ENCODE peak calls at places on chromosomes 4 and X, in five cellular contexts. I is suprapubic skin, V is spleen, A is breast epithelium, M is K562. D is an unnamed sample.

GRCh38 chrX:39897741-39898097 is 200.0 kb downstream of the BCOR start:
- DNase-seq in I (no peak), M (no peak), V (no peak), A (no peak), D (no peak)

GRCh38 chr4:100849319-100849718 is 331.5 kb upstream of the EMCN start:
- DNase-seq in I (no peak), V (no peak), A (no peak), M (no peak), D (no peak)

GRCh38 chr4:151604238-151604637 is 156.6 kb downstream of the GATB start:
- DNase-seq in A (no peak), I (no peak), M (no peak), V (no peak), D (no peak)

GRCh38 chr4:35247047-35247446 is 997.3 kb downstream of the ARAP2 start:
- DNase-seq in I (no peak), V (no peak), A (no peak), M (no peak), D (no peak)

GRCh38 chr4:101850698-101851097 is 60.2 kb downstream of the BANK1 start:
- DNase-seq in A (no peak), I (no peak), V (no peak), M (no peak), D (no peak)

GRCh38 chr4:38062088-38062893 is 102.1 kb downstream of the PTTG2 start:
- DNase-seq in M (peak), A (peak), V (no peak), I (peak), D (peak)

GRCh38 chrX:151393514-151393913 is 3.5 kb upstream of the VMA21 start:
- DNase-seq in V (no peak), A (no peak), I (no peak), M (no peak), D (no peak)

GRCh38 chr4:2295535-2296442 is 33.9 kb upstream of the MXD4 start:
- DNase-seq in M (no peak), A (no peak), V (peak), I (peak), D (no peak)

GRCh38 chr4:119962631-119963030 is 104.0 kb downstream of the MAD2L1 start:
- DNase-seq in I (no peak), A (no peak), M (no peak), V (no peak), D (no peak)

GRCh38 chr4:78864405-78865024 is 74.7 kb downstream of the PAQR3 start:
- DNase-seq in A (no peak), V (no peak), I (no peak), M (peak), D (peak)

GRCh38 chrX:15143050-15143824 is 126.6 kb downstream of the ASB9 start:
- DNase-seq in M (peak), V (peak), I (no peak), A (peak), D (peak)

GRCh38 chr4:51999250-51999649 is 20.9 kb downstream of the LRRC66 start:
- DNase-seq in I (no peak), M (no peak), V (no peak), A (no peak), D (no peak)

GRCh38 chr4:87444741-87445140 is 22.4 kb downstream of the NUDT9 start:
- DNase-seq in V (no peak), A (no peak), M (no peak), I (no peak), D (no peak)

GRCh38 chr4:163063891-163064290 is 102.8 kb downstream of the NAF1 start:
- DNase-seq in I (no peak), V (no peak), A (no peak), M (no peak), D (no peak)

GRCh38 chr4:56414135-56414675 is 21.2 kb downstream of the PPAT start:
- DNase-seq in I (no peak), M (no peak), A (no peak), V (no peak), D (no peak)

GRCh38 chrX:112450810-112451209 is 228.9 kb downstream of the LHFPL1 start:
- DNase-seq in M (no peak), V (no peak), A (no peak), I (no peak), D (no peak)

GRCh38 chrX:46777971-46778810 is 19.3 kb upstream of the SLC9A7 start:
- DNase-seq in I (no peak), V (no peak), M (no peak), A (no peak), D (peak)

GRCh38 chr4:111991797-111992196 is 153.5 kb upstream of the FAM241A start:
- DNase-seq in M (no peak), V (no peak), A (no peak), I (no peak), D (no peak)

GRCh38 chr4:152679414-152680281 is at the start of gene TMEM154:
- DNase-seq in V (peak), I (peak), A (peak), M (no peak), D (no peak)
- TF ChIP-seq POLR2AphosphoS5 in V (peak), I (peak), A (peak), M (no peak), D (no peak)

DNA sequence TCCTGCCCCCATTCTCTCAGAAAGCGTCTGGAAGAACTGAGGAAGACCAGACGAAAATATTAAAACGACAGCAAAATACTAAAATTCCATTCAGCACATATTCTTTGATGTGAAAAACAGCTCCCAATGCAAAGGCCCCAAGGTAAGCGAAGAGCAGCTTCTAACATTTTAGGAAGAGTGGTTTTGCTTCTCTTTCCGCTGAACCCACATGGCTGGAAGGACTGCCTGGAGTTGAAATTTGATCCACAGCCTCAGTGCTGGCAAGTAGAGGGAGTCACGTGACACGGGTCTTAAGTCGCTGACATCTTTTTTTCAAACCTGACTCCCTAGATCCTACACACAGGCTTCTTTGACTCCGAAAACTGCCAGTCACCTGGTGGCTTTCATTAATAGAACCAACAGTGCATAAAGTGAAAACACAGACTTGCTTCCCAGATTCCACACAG is at the start of gene FAM13A:
- DNase-seq in A (peak), I (peak), M (peak), V (no peak), D (peak)
- TF ChIP-seq POLR2AphosphoS5 in A (no peak), I (no peak), M (peak), V (no peak), D (no peak)

DNA sequence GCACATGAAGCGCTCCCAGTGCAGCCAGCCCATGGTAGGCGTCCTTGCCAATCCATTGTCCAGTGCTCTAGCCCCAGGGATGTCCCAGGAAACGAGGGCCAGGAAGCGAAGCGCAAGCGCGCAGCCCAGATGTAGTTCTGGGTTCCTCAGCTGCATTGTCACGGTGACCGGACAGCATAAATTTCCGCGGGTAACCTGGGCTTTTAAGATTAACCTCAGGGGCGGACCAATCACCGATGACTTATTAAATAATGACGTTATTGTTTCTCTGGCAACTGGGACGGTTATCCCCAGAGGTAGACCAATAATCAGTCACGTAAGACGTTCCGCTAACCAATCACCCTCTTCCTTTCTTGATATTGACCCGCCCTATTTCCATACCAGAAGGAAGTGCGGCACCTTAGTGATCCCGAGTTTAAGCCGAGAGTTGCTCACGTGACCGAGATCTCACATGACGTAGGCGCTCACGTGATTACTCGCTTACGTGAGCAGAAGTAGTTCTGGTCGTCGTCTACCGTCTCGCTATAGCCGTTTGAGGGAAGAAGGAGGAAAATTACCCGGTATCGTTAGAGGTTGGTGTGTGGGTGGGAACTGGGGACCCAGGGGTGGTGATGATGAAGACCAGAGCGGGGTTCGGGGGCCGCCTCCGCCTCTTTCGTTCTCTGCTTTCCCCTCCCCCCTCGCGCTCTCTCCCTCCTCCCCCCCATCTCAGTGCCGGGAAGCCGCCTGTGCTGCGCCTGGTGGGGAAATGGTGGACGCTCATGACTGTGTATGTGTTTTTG is at the start of the genes GLA and HNRNPH2:
- DNase-seq in V (peak), M (peak), A (peak), I (peak), D (peak)
- TF ChIP-seq POLR2AphosphoS5 in V (peak), M (peak), A (peak), I (peak), D (peak)

GRCh38 chrX:1384738-1385250 is 7.1 kb downstream of the SLC25A6 start:
- DNase-seq in A (no peak), I (peak), M (peak), V (peak), D (no peak)

GRCh38 chrX:1385824-1386223 is 6.1 kb downstream of the SLC25A6 start:
- DNase-seq in M (peak), A (no peak), V (peak), I (no peak), D (no peak)

GRCh38 chrX:1386338-1387127 is 5.4 kb downstream of the SLC25A6 start:
- DNase-seq in A (no peak), I (no peak), V (peak), M (peak), D (no peak)

GRCh38 chrX:1387141-1387776 is 4.7 kb downstream of the SLC25A6 start:
- DNase-seq in M (peak), A (no peak), I (no peak), V (peak), D (no peak)

DNA sequence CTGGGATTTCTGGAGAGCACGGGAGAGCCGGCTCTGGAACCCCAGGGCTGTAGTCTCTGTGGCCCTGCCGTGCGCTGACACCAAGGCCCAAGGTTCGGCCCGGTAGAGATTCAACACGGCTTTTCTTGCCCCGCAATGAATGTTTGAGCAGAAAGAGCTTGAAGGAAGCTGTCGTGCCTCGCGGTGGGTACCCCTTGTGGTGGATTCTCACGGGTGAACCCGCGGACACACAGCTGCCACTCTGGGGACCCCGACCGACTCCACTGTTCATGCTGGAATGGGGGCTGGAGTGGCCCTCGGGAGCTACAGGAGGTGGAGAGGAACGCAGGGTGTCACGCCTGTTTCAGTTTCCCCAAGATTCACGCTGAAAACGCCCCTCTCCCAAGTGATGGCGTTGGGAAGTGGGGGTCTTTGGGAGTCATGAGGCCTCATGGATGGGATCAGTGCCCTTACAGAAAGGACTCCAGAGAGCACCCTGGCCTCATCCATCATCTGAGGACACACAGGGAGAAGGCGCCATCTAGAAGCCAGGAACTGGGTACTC is 6.6 kb downstream of the SLC25A6 start:
- DNase-seq in V (peak), I (peak), M (peak), A (no peak), D (no peak)
- TF ChIP-seq POLR2AphosphoS5 in V (peak), I (no peak), M (no peak), A (no peak), D (peak)

GRCh38 chr4:26082565-26082964 is 168.5 kb downstream of the SMIM20 start:
- DNase-seq in M (no peak), I (no peak), V (no peak), A (no peak), D (no peak)
- TF ChIP-seq POLR2AphosphoS5 in M (no peak), I (no peak), V (no peak), A (no peak), D (no peak)

DNA sequence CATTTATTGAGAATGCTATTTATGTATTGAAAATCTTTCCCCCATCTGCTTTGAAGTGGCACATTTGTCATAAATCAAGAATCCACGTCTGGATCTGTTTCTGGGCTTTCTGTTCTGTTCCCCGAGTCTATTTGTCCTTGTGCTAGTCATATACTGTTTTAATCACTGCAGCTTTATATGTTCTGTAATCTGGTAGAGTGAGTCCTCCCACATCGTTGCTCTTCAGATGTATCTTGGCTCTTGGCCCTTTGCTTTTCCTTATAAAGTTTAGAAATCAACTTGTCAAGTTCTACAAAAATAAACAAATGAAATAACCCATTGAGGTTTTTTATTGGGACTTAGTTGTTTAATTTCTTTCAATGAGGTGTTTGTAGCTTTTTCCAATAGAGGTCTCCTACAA is 29.0 kb downstream of the LONRF3 start:
- DNase-seq in A (no peak), M (no peak), V (no peak), I (no peak), D (no peak)
- TF ChIP-seq POLR2AphosphoS5 in A (no peak), M (no peak), V (no peak), I (no peak), D (no peak)

GRCh38 chrX:2463973-2464676 is 36.7 kb downstream of the DHRSX start:
- DNase-seq in M (peak), A (no peak), I (no peak), V (no peak), D (no peak)
- TF ChIP-seq POLR2AphosphoS5 in M (no peak), A (no peak), I (no peak), V (no peak), D (no peak)

GRCh38 chr4:23930750-23931488 is 41.1 kb upstream of the PPARGC1A start:
- DNase-seq in V (no peak), A (peak), M (no peak), I (peak), D (peak)
- TF ChIP-seq POLR2AphosphoS5 in V (no peak), A (peak), M (no peak), I (no peak), D (no peak)